ENCODE peak calls at places on chromosomes 2 and 18, in eight cellular contexts. D is small intestine, T is A549, S is pancreas, F is Peyer's patch, N is neural progenitor cell, R is fibroblast of mammary gland, Z is tibial nerve. H is an unnamed sample.

GRCh38 chr2:128599700-128600099 is 281.0 kb upstream of the HS6ST1 start:
- DNase-seq in S (no peak), N (no peak), R (no peak), T (no peak), Z (no peak), D (no peak), F (no peak), H (no peak)

GRCh38 chr2:21930224-21930623 is 806.5 kb downstream of the TDRD15 start:
- DNase-seq in S (no peak), F (no peak), Z (no peak), R (no peak), D (no peak), T (no peak), N (no peak), H (no peak)

GRCh38 chr18:46632401-46633089 is 24.5 kb downstream of the LOXHD1 start:
- DNase-seq in D (no peak), N (no peak), T (peak; percentile 13), R (peak; percentile 88), S (no peak), Z (no peak), F (no peak), H (no peak)

GRCh38 chr2:138059487-138059886 is 95.2 kb downstream of the HNMT start:
- DNase-seq in T (no peak), N (no peak), F (no peak), S (no peak), D (no peak), R (peak; percentile 20), Z (no peak), H (no peak)

GRCh38 chr2:88658318-88658717 is 31.1 kb upstream of the EIF2AK3 start:
- DNase-seq in F (no peak), Z (no peak), R (peak; percentile 75), N (no peak), D (no peak), T (no peak), S (no peak), H (no peak)

GRCh38 chr2:30195011-30195410 is 36.3 kb upstream of the LBH start:
- DNase-seq in Z (no peak), N (no peak), S (no peak), F (no peak), D (no peak), R (no peak), T (no peak), H (no peak)

GRCh38 chr2:147789720-147790119 is 55.1 kb upstream of the ACVR2A start:
- DNase-seq in Z (no peak), T (no peak), F (no peak), S (no peak), N (no peak), D (no peak), R (peak; percentile 78), H (no peak)

GRCh38 chr2:215503381-215503780 is 67.5 kb upstream of the FN1 start:
- DNase-seq in T (no peak), R (peak; percentile 57), D (no peak), S (no peak), F (no peak), N (no peak), Z (no peak), H (no peak)

GRCh38 chr2:9773905-9774239 is 69.4 kb upstream of the TAF1B start:
- DNase-seq in T (no peak), D (peak; percentile 17), F (no peak), S (no peak), Z (no peak), R (no peak), N (no peak), H (no peak)

GRCh38 chr2:241226723-241227634 is 38.5 kb downstream of the ANO7 start:
- DNase-seq in Z (no peak), T (no peak), N (no peak), D (no peak), S (peak; percentile 48), F (no peak), R (no peak), H (no peak)

GRCh38 chr18:49360582-49360981 is 99.9 kb downstream of the DYM start:
- DNase-seq in T (no peak), N (no peak), D (no peak), R (no peak), Z (no peak), S (no peak), F (no peak), H (no peak)

DNA sequence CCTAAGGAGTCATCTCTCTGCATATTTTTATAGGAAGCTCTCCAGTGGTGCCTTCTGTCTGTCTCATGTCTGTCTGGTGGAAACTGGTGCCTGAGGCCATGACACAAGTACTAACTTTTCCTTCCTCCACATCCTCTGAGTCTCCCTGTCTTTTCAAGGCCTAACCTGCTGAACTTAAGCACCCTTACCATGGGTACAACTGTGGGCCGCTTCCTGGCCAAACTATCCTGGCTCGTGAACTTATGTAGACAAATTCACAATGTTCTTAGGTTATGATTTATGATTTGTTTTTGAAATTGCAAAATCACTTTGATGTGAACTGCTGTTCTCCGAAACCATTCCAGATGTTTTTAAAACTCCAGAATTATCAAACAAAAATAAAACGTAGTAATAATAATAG is 804.5 kb upstream of the POU3F3 start:
- DNase-seq in Z (no peak), F (no peak), S (no peak), N (no peak), T (no peak), D (no peak), R (no peak), H (no peak)
- H3K4me3 ChIP-seq in Z (no peak overlapping the region), F (no peak overlapping the region), S (no peak overlapping the region), N (no peak overlapping the region), T (no peak overlapping the region), D (no peak overlapping the region), R (no peak overlapping the region), H (no peak overlapping the region)

GRCh38 chr2:16675781-16676180 is 10.1 kb upstream of the CYRIA start:
- DNase-seq in F (no peak), S (no peak), D (no peak), N (no peak), R (no peak), Z (no peak), T (no peak), H (no peak)
- H3K4me3 ChIP-seq in F (no peak overlapping the region), S (no peak overlapping the region), D (no peak overlapping the region), N (no peak overlapping the region), R (no peak overlapping the region), Z (no peak overlapping the region), T (no peak overlapping the region), H (no peak overlapping the region)

DNA sequence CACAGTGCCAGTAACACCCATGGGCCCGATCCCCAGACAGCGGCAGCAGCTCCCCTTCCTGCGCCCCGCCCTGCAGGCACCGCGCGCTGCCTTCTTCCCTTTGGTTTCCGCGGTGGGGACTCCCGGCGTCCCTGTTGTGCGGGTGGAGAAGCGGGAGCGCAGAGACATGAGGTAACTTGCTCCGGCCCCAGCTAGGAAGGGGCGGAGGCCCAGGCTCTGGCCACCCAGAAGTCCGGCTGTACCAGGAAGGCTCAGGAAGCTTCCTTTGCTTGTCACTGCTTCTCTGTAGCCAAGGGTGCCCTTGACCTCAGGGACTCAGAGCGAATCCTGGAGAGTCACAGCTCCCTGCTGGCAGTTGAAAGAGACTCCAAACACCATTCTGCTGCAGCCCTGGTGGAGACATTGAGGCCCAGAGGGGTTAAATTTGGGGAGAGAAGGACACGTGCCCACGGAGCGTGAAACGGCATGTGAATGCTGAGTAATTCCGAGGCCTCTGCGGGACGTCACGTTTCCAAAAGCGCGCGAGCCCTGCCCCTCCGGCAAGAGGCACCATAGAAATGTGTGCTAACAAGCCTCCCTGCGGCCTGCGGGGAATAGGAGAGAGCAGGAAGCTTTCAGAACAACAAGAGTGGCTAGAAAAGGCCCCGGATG is 6.7 kb upstream of the ADCY3 start:
- DNase-seq in N (peak; percentile 41), T (no peak), Z (peak; percentile 78), R (peak; percentile 50), D (peak; percentile 20), S (no peak), F (no peak), H (no peak)
- H3K4me3 ChIP-seq in N (no peak overlapping the region), T (no peak overlapping the region), Z (peak overlapping the region; percentile 20), R (no peak overlapping the region), D (no peak overlapping the region), S (no peak overlapping the region), F (peak overlapping the region; percentile 30), H (no peak overlapping the region)

DNA sequence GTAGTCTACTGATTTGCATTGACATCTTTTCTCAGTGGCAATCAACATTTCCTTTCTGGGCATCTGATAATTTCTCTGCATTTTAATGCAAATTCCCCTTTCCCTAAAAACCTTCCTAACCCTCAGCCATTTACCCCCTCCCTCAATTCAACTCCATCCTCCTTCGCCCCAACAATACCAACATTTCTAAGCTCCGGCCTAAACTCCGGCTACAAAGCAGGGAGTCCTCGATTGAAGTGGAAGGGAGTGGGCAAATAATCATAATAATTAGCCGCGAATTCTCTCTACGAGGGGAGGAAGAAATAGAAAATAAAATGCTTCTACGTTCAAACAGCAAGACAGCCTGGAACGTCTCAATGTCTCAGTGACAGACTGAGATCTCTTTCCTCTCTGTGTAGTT is 4.6 kb downstream of the BCL11A start:
- DNase-seq in D (no peak), S (no peak), T (no peak), N (no peak), Z (no peak), R (no peak), F (no peak), H (no peak)
- H3K4me3 ChIP-seq in D (peak overlapping the region; percentile 62), S (peak overlapping the region; percentile 76), T (no peak overlapping the region), N (peak overlapping the region; percentile 59), Z (no peak overlapping the region), R (no peak overlapping the region), F (peak overlapping the region; percentile 71), H (peak overlapping the region; percentile 71)

GRCh38 chr2:143354050-143354449 is 224.8 kb downstream of the ARHGAP15 start:
- DNase-seq in R (no peak), D (no peak), Z (no peak), N (no peak), T (no peak), S (no peak), F (no peak), H (no peak)
- H3K4me3 ChIP-seq in R (no peak overlapping the region), D (no peak overlapping the region), Z (no peak overlapping the region), N (no peak overlapping the region), T (no peak overlapping the region), S (no peak overlapping the region), F (no peak overlapping the region), H (no peak overlapping the region)

H was measured in ascending aorta.